ENCODE peak calls at places on chromosomes 5 and 9, in eight cellular contexts. X is adrenal gland; E is CD4-positive, CD25-positive, alpha-beta regulatory T cell; Z is pancreas; L is CD8-positive, alpha-beta T cell; D is lower lobe of right lung; S is fibroblast of lung; R is cardiac muscle cell. P is an unnamed sample.
A peak's percentile ranks its signal among the peaks of the same experiment; 100 is the strongest.

GRCh38 chr5:52987711-52988329 is 1.3 kb upstream of the ITGA2 start:
- DNase-seq in X (no peak), E (no peak), Z (no peak), L (no peak), S (no peak), R (no peak), D (no peak), P (peak; percentile 18)

GRCh38 chr9:29241320-29241719 is 1668.0 kb upstream of the C9orf72 start:
- DNase-seq in D (no peak), L (no peak), E (no peak), Z (no peak), R (no peak), X (no peak), S (no peak), P (no peak)

GRCh38 chr5:39205550-39205949 is 13.8 kb downstream of the FYB1 start:
- DNase-seq in L (no peak), E (no peak), R (no peak), S (no peak), D (no peak), X (no peak), Z (no peak), P (no peak)

GRCh38 chr9:17422994-17423680 is 155.7 kb upstream of the SH3GL2 start:
- DNase-seq in D (peak; percentile 48), L (no peak), R (peak; percentile 3), E (no peak), S (peak; percentile 9), Z (no peak), X (no peak), P (no peak)

GRCh38 chr9:87127543-87127942 is 180.2 kb upstream of the GAS1 start:
- DNase-seq in L (no peak), E (no peak), Z (no peak), R (no peak), S (no peak), D (no peak), X (no peak), P (no peak)

GRCh38 chr5:171957591-171958251 is 48.7 kb downstream of the FBXW11 start:
- DNase-seq in S (no peak), D (no peak), E (no peak), X (peak; percentile 65), L (peak; percentile 56), Z (no peak), R (no peak), P (no peak)

GRCh38 chr9:131744171-131744714 is 4.4 kb upstream of the RAPGEF1 start:
- DNase-seq in R (no peak), L (peak; percentile 55), S (no peak), Z (peak; percentile 82), X (no peak), E (no peak), D (peak; percentile 44), P (no peak)

GRCh38 chr5:97405941-97406340 is 222.9 kb upstream of the RIOK2 start:
- DNase-seq in L (no peak), D (no peak), Z (no peak), E (no peak), R (no peak), X (no peak), S (no peak), P (no peak)

GRCh38 chr5:140337880-140338279 is 8.5 kb downstream of the HBEGF start:
- DNase-seq in E (no peak), R (no peak), S (no peak), L (no peak), D (no peak), Z (no peak), X (no peak), P (no peak)
- H3K27ac ChIP-seq in E (no peak overlapping the region), R (no peak overlapping the region), S (no peak overlapping the region), L (no peak overlapping the region), D (no peak overlapping the region), Z (no peak overlapping the region), X (no peak overlapping the region), P (no peak overlapping the region)

GRCh38 chr5:142016576-142016975 is 3.7 kb upstream of the GNPDA1 start:
- DNase-seq in E (no peak), R (no peak), X (no peak), Z (no peak), D (no peak), S (no peak), L (no peak), P (no peak)
- H3K4me1 ChIP-seq in E (peaks cover 60% of the 10 kb centered on the region), R (peaks cover 4% of the 10 kb centered on the region), X (peaks cover 20% of the 10 kb centered on the region), Z (no peaks in the 10 kb centered on the region), D (peaks cover 34% of the 10 kb centered on the region), S (peaks cover 10% of the 10 kb centered on the region), L (peaks cover 63% of the 10 kb centered on the region), P (peaks cover 32% of the 10 kb centered on the region)

GRCh38 chr9:83056180-83056579 is 6.8 kb downstream of the RASEF start:
- DNase-seq in L (no peak), X (no peak), E (no peak), Z (no peak), D (no peak), R (no peak), S (no peak), P (no peak)
- H3K27ac ChIP-seq in L (no peak overlapping the region), X (no peak overlapping the region), E (no peak overlapping the region), Z (no peak overlapping the region), D (no peak overlapping the region), R (no peak overlapping the region), S (no peak overlapping the region), P (no peak overlapping the region)

GRCh38 chr5:158079097-158079496 is 220.2 kb upstream of the CLINT1 start:
- DNase-seq in E (no peak), S (no peak), Z (no peak), X (no peak), D (no peak), L (no peak), R (no peak), P (no peak)
- H3K4me1 ChIP-seq in E (no peaks in the 10 kb centered on the region), S (peaks cover 6% of the 10 kb centered on the region), Z (no peaks in the 10 kb centered on the region), X (no peaks in the 10 kb centered on the region), D (no peaks in the 10 kb centered on the region), L (no peaks in the 10 kb centered on the region), R (peaks cover 4% of the 10 kb centered on the region), P (no peaks in the 10 kb centered on the region)

GRCh38 chr9:126498331-126498730 is 115.4 kb upstream of the LMX1B start:
- DNase-seq in X (no peak), E (no peak), R (no peak), S (no peak), L (no peak), D (peak; percentile 44), Z (no peak), P (no peak)
- H3K27ac ChIP-seq in X (no peak overlapping the region), E (no peak overlapping the region), R (no peak overlapping the region), S (no peak overlapping the region), L (no peak overlapping the region), D (no peak overlapping the region), Z (no peak overlapping the region), P (no peak overlapping the region)

GRCh38 chr5:150489358-150490295 is 18.3 kb upstream of the NDST1 start:
- DNase-seq in S (peak; percentile 49), D (no peak), L (no peak), R (peak; percentile 35), E (no peak), Z (no peak), X (no peak), P (no peak)
- H3K4me1 ChIP-seq in S (peaks cover 54% of the 10 kb centered on the region), D (peaks cover 68% of the 10 kb centered on the region), L (no peaks in the 10 kb centered on the region), R (peaks cover 46% of the 10 kb centered on the region), E (peaks cover 11% of the 10 kb centered on the region), Z (peaks cover 27% of the 10 kb centered on the region), X (peaks cover 65% of the 10 kb centered on the region), P (peaks cover 66% of the 10 kb centered on the region)

DNA sequence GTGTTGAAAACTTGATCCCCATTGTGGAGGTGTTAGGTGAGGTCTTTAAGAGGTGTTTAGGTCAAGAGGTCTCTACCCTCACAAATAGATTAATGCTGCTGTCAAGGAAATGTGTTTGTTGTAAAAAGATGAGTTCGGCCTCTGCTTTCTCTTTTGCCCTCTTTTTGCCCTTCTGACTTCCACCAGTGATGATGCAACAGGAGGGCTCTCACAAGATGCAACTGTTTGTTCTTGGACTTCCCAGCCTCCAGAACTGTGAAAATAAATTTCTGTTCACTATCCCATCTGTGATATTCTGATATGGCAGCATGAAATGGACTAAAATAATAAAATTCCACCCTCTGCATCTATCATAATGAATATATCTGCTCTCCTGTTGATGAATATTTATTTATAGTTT is 650.0 kb upstream of the ZNF608 start:
- DNase-seq in X (no peak), S (no peak), E (no peak), R (no peak), Z (no peak), L (no peak), D (no peak), P (no peak)
- H3K27ac ChIP-seq in X (no peak overlapping the region), S (no peak overlapping the region), E (no peak overlapping the region), R (no peak overlapping the region), Z (no peak overlapping the region), L (no peak overlapping the region), D (no peak overlapping the region), P (no peak overlapping the region)

GRCh38 chr9:125752070-125752628 is 5.0 kb downstream of the PBX3 start:
- DNase-seq in X (no peak), S (no peak), D (no peak), E (no peak), R (no peak), Z (no peak), L (no peak), P (no peak)
- H3K4me1 ChIP-seq in X (peaks cover 24% of the 10 kb centered on the region), S (peaks cover 13% of the 10 kb centered on the region), D (peaks cover 51% of the 10 kb centered on the region), E (peaks cover 11% of the 10 kb centered on the region), R (peaks cover 61% of the 10 kb centered on the region), Z (no peaks in the 10 kb centered on the region), L (peaks cover 11% of the 10 kb centered on the region), P (peaks cover 42% of the 10 kb centered on the region)

GRCh38 chr5:157116483-157116954 is 7.7 kb upstream of the HAVCR2 start:
- DNase-seq in L (no peak), E (no peak), R (no peak), X (no peak), S (no peak), Z (no peak), D (no peak), P (no peak)
- H3K27ac ChIP-seq in L (no peak overlapping the region), E (no peak overlapping the region), R (no peak overlapping the region), X (peak overlapping the region; percentile 15), S (no peak overlapping the region), Z (no peak overlapping the region), D (no peak overlapping the region), P (no peak overlapping the region)